ENCODE peak calls at places on chromosome 2, in nine cellular contexts. P is amniotic stem cell, U is foreskin fibroblast, C is fibroblast of mammary gland, D is MCF 10A, F is HTR-8/SVneo, I is GM13977, J is AG09319, W is astrocyte of the spinal cord. Y is an unnamed sample.
A peak's percentile ranks its signal among the peaks of the same experiment; 100 is the strongest.

GRCh38 chr2:65061910-65062339 is 5.7 kb downstream of the CEP68 start:
- DNase-seq in I (peak; percentile 2), D (no peak), J (no peak), P (no peak), W (no peak), U (no peak), F (no peak), C (no peak), Y (no peak)

GRCh38 chr2:158732573-158733429 is 62.3 kb upstream of the DAPL1 start:
- DNase-seq in U (no peak), D (no peak), F (no peak), W (no peak), J (no peak), C (no peak), P (no peak), I (no peak), Y (no peak)

GRCh38 chr2:188456114-188456909 is 164.6 kb downstream of the GULP1 start:
- DNase-seq in D (no peak), W (no peak), I (no peak), C (peak; percentile 10), U (no peak), J (no peak), F (no peak), P (no peak), Y (no peak)

GRCh38 chr2:8006181-8006580 is 675.7 kb upstream of the ID2 start:
- DNase-seq in P (no peak), D (no peak), C (no peak), U (no peak), W (no peak), J (no peak), I (no peak), F (no peak), Y (no peak)

GRCh38 chr2:27571197-27571596 is 11.6 kb upstream of the ZNF512 start:
- DNase-seq in P (no peak), J (no peak), W (no peak), C (no peak), I (no peak), D (no peak), U (no peak), F (no peak), Y (no peak)

GRCh38 chr2:49988816-49989215 is 834.5 kb upstream of the FSHR start:
- DNase-seq in U (no peak), F (no peak), I (no peak), J (no peak), D (no peak), C (no peak), P (no peak), W (no peak), Y (no peak)

GRCh38 chr2:45857848-45858520 is 206.5 kb downstream of the PRKCE start:
- DNase-seq in F (no peak), C (no peak), U (no peak), D (no peak), J (no peak), I (no peak), W (no peak), P (no peak), Y (no peak)

GRCh38 chr2:17851731-17852585 is 26.5 kb upstream of the KCNS3 start:
- DNase-seq in W (peak; percentile 74), C (peak; percentile 70), U (peak; percentile 55), I (peak; percentile 75), J (peak; percentile 41), F (peak; percentile 65), D (peak; percentile 79), P (peak; percentile 47), Y (no peak)

GRCh38 chr2:167253025-167253424 is 364.7 kb downstream of the XIRP2 start:
- DNase-seq in D (no peak), F (no peak), I (no peak), U (no peak), C (peak; percentile 6), P (no peak), W (peak; percentile 86), J (no peak), Y (no peak)